ENCODE peak calls at places on chromosomes 13 and 19, in ten cellular contexts. One of them, this sample, is unnamed.

GRCh38 chr13:43573361-43573740 is 213.4 kb downstream of the ENOX1 start:
- DNase-seq in neural crest cell: no peak
- DNase-seq in WTC11: no peak
- DNase-seq in epithelial cell of esophagus: peak
- DNase-seq in tibial artery: no peak
- DNase-seq in pancreas: no peak
- DNase-seq in SK-N-SH: no peak
- DNase-seq in GM20000: no peak
- DNase-seq in Calu3: peak
- DNase-seq in GM13977: no peak
- DNase-seq in this sample: no peak

GRCh38 chr19:5149508-5149907 is 180.6 kb downstream of the KDM4B start:
- DNase-seq in neural crest cell: no peak
- DNase-seq in WTC11: no peak
- DNase-seq in epithelial cell of esophagus: no peak
- DNase-seq in tibial artery: no peak
- DNase-seq in pancreas: no peak
- DNase-seq in SK-N-SH: no peak
- DNase-seq in GM20000: no peak
- DNase-seq in Calu3: no peak
- DNase-seq in GM13977: no peak
- DNase-seq in this sample: no peak

GRCh38 chr13:23953860-23954512 is 56.7 kb upstream of the C1QTNF9B start:
- DNase-seq in neural crest cell: no peak
- DNase-seq in WTC11: no peak
- DNase-seq in epithelial cell of esophagus: no peak
- DNase-seq in tibial artery: no peak
- DNase-seq in pancreas: no peak
- DNase-seq in SK-N-SH: no peak
- DNase-seq in GM20000: no peak
- DNase-seq in Calu3: no peak
- DNase-seq in GM13977: no peak
- DNase-seq in this sample: no peak

GRCh38 chr13:46866150-46866549 is 30.7 kb downstream of the HTR2A start:
- DNase-seq in neural crest cell: peak
- DNase-seq in WTC11: peak
- DNase-seq in epithelial cell of esophagus: peak
- DNase-seq in tibial artery: peak
- DNase-seq in pancreas: no peak
- DNase-seq in SK-N-SH: peak
- DNase-seq in GM20000: peak
- DNase-seq in Calu3: peak
- DNase-seq in GM13977: no peak
- DNase-seq in this sample: no peak

GRCh38 chr19:5073153-5073844 is 104.4 kb downstream of the KDM4B start:
- DNase-seq in neural crest cell: no peak
- DNase-seq in WTC11: no peak
- DNase-seq in epithelial cell of esophagus: no peak
- DNase-seq in tibial artery: no peak
- DNase-seq in pancreas: no peak
- DNase-seq in SK-N-SH: no peak
- DNase-seq in GM20000: no peak
- DNase-seq in Calu3: no peak
- DNase-seq in GM13977: no peak
- DNase-seq in this sample: no peak

GRCh38 chr19:15251749-15252397 is 19.6 kb upstream of the EPHX3 start:
- DNase-seq in neural crest cell: peak
- DNase-seq in WTC11: peak
- DNase-seq in epithelial cell of esophagus: peak
- DNase-seq in tibial artery: peak
- DNase-seq in pancreas: peak
- DNase-seq in SK-N-SH: peak
- DNase-seq in GM20000: no peak
- DNase-seq in Calu3: peak
- DNase-seq in GM13977: no peak
- DNase-seq in this sample: no peak

GRCh38 chr19:36685835-36686234 is 1.6 kb upstream of the ZNF567 start:
- DNase-seq in neural crest cell: no peak
- DNase-seq in WTC11: no peak
- DNase-seq in epithelial cell of esophagus: no peak
- DNase-seq in tibial artery: no peak
- DNase-seq in pancreas: no peak
- DNase-seq in SK-N-SH: no peak
- DNase-seq in GM20000: no peak
- DNase-seq in Calu3: no peak
- DNase-seq in GM13977: no peak
- DNase-seq in this sample: no peak

GRCh38 chr13:74290324-74290773 is 156.1 kb upstream of the KLF12 start:
- DNase-seq in neural crest cell: peak
- DNase-seq in WTC11: peak
- DNase-seq in epithelial cell of esophagus: peak
- DNase-seq in tibial artery: no peak
- DNase-seq in pancreas: peak
- DNase-seq in SK-N-SH: peak
- DNase-seq in GM20000: peak
- DNase-seq in Calu3: no peak
- DNase-seq in GM13977: peak
- DNase-seq in this sample: peak

GRCh38 chr19:12482505-12482886 is 2.1 kb downstream of the ZNF709 start:
- DNase-seq in neural crest cell: no peak
- DNase-seq in WTC11: no peak
- DNase-seq in epithelial cell of esophagus: no peak
- DNase-seq in tibial artery: no peak
- DNase-seq in pancreas: no peak
- DNase-seq in SK-N-SH: no peak
- DNase-seq in GM20000: no peak
- DNase-seq in Calu3: no peak
- DNase-seq in GM13977: no peak
- DNase-seq in this sample: no peak

GRCh38 chr19:4430760-4431159 is 26.8 kb downstream of the UBXN6 start:
- DNase-seq in neural crest cell: no peak
- DNase-seq in WTC11: no peak
- DNase-seq in epithelial cell of esophagus: no peak
- DNase-seq in tibial artery: no peak
- DNase-seq in pancreas: no peak
- DNase-seq in SK-N-SH: no peak
- DNase-seq in GM20000: peak
- DNase-seq in Calu3: no peak
- DNase-seq in GM13977: peak
- DNase-seq in this sample: no peak

GRCh38 chr13:109136873-109137272 is 507.5 kb downstream of the MYO16 start:
- DNase-seq in neural crest cell: no peak
- DNase-seq in WTC11: no peak
- DNase-seq in epithelial cell of esophagus: no peak
- DNase-seq in tibial artery: no peak
- DNase-seq in pancreas: no peak
- DNase-seq in SK-N-SH: no peak
- DNase-seq in GM20000: no peak
- DNase-seq in Calu3: no peak
- DNase-seq in GM13977: no peak
- DNase-seq in this sample: no peak

GRCh38 chr19:35513231-35513974 is at the start of gene DMKN:
- DNase-seq in neural crest cell: no peak
- DNase-seq in WTC11: no peak
- DNase-seq in epithelial cell of esophagus: peak
- DNase-seq in tibial artery: no peak
- DNase-seq in pancreas: no peak
- DNase-seq in SK-N-SH: no peak
- DNase-seq in GM20000: no peak
- DNase-seq in Calu3: peak
- DNase-seq in GM13977: no peak
- DNase-seq in this sample: no peak

GRCh38 chr19:57664269-57665127 is 4.2 kb upstream of the ZSCAN4 start:
- DNase-seq in neural crest cell: peak
- DNase-seq in WTC11: peak
- DNase-seq in epithelial cell of esophagus: peak
- DNase-seq in tibial artery: no peak
- DNase-seq in pancreas: peak
- DNase-seq in SK-N-SH: peak
- DNase-seq in GM20000: peak
- DNase-seq in Calu3: peak
- DNase-seq in GM13977: peak
- DNase-seq in this sample: peak

GRCh38 chr19:49936549-49936948 is 7.2 kb upstream of the NUP62 start:
- DNase-seq in neural crest cell: no peak
- DNase-seq in WTC11: no peak
- DNase-seq in epithelial cell of esophagus: no peak
- DNase-seq in tibial artery: no peak
- DNase-seq in pancreas: no peak
- DNase-seq in SK-N-SH: no peak
- DNase-seq in GM20000: no peak
- DNase-seq in Calu3: no peak
- DNase-seq in GM13977: no peak
- DNase-seq in this sample: no peak

GRCh38 chr19:49938662-49939061 is 9.4 kb upstream of the NUP62 start:
- DNase-seq in neural crest cell: no peak
- DNase-seq in WTC11: no peak
- DNase-seq in epithelial cell of esophagus: no peak
- DNase-seq in tibial artery: no peak
- DNase-seq in pancreas: no peak
- DNase-seq in SK-N-SH: no peak
- DNase-seq in GM20000: no peak
- DNase-seq in Calu3: no peak
- DNase-seq in GM13977: no peak
- DNase-seq in this sample: no peak

GRCh38 chr19:49940482-49940791 is 11.1 kb upstream of the NUP62 start:
- DNase-seq in neural crest cell: no peak
- DNase-seq in WTC11: no peak
- DNase-seq in epithelial cell of esophagus: no peak
- DNase-seq in tibial artery: no peak
- DNase-seq in pancreas: no peak
- DNase-seq in SK-N-SH: no peak
- DNase-seq in GM20000: no peak
- DNase-seq in Calu3: no peak
- DNase-seq in GM13977: no peak
- DNase-seq in this sample: no peak

DNA sequence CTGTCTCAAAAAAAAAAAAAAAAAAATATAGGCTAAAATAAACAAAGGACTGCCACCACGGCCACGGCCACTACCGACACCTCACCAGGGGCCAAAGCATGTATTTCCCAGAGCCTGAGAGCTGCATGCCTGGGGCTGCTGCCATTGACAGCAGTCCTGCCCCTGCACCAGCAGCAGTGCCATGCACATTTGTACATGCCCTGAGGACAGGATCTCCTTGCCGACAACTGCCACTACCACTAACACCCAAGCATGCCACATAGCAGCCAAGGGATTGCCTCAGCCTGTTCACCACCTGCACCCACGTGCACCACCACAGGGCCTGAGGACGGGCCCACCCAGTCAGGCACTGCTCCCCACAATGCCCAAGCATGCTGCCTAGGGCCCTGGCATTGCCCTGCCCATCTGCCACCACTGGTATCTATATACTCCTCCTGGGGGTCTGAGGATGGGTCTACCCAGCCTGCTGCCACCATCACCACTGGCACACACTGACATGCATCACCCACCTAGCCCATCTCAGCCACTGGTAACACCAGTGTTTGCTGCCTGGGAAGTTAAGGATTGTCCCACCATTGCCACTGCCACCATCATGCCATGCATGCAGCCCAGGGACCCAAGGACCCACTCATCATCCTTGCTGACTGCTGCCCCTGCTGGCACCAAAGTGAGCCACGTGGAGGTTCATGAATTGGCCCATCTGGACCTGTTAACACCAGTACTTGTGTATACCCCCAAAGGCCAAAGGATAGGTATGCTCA is 10.6 kb upstream of the NUP62 start:
- DNase-seq in neural crest cell: no peak
- DNase-seq in WTC11: no peak
- DNase-seq in epithelial cell of esophagus: no peak
- DNase-seq in tibial artery: no peak
- DNase-seq in pancreas: no peak
- DNase-seq in SK-N-SH: no peak
- DNase-seq in GM20000: no peak
- DNase-seq in Calu3: peak
- DNase-seq in GM13977: no peak
- DNase-seq in this sample: no peak
- TF ChIP-seq CTCF in neural crest cell: no peak
- TF ChIP-seq CTCF in WTC11: no peak
- TF ChIP-seq CTCF in epithelial cell of esophagus: no peak
- TF ChIP-seq CTCF in tibial artery: no peak
- TF ChIP-seq CTCF in pancreas: no peak
- TF ChIP-seq CTCF in SK-N-SH: peak
- TF ChIP-seq CTCF in GM20000: no peak
- TF ChIP-seq CTCF in Calu3: peak
- TF ChIP-seq CTCF in GM13977: no peak
- TF ChIP-seq CTCF in this sample: no peak

GRCh38 chr19:33236696-33237390 is 11.2 kb upstream of the SLC7A10 start:
- DNase-seq in neural crest cell: no peak
- DNase-seq in WTC11: no peak
- DNase-seq in epithelial cell of esophagus: no peak
- DNase-seq in tibial artery: no peak
- DNase-seq in pancreas: no peak
- DNase-seq in SK-N-SH: peak
- DNase-seq in GM20000: no peak
- DNase-seq in Calu3: no peak
- DNase-seq in GM13977: no peak
- DNase-seq in this sample: no peak
- TF ChIP-seq CTCF in neural crest cell: no peak
- TF ChIP-seq CTCF in WTC11: no peak
- TF ChIP-seq CTCF in epithelial cell of esophagus: no peak
- TF ChIP-seq CTCF in tibial artery: no peak
- TF ChIP-seq CTCF in pancreas: no peak
- TF ChIP-seq CTCF in SK-N-SH: no peak
- TF ChIP-seq CTCF in GM20000: no peak
- TF ChIP-seq CTCF in Calu3: no peak
- TF ChIP-seq CTCF in GM13977: no peak
- TF ChIP-seq CTCF in this sample: no peak

GRCh38 chr13:39783051-39783450 is 127.6 kb downstream of the COG6 start:
- DNase-seq in neural crest cell: no peak
- DNase-seq in WTC11: no peak
- DNase-seq in epithelial cell of esophagus: peak
- DNase-seq in tibial artery: no peak
- DNase-seq in pancreas: no peak
- DNase-seq in SK-N-SH: no peak
- DNase-seq in GM20000: no peak
- DNase-seq in Calu3: no peak
- DNase-seq in GM13977: no peak
- DNase-seq in this sample: no peak
- TF ChIP-seq CTCF in neural crest cell: no peak
- TF ChIP-seq CTCF in WTC11: no peak
- TF ChIP-seq CTCF in epithelial cell of esophagus: peak
- TF ChIP-seq CTCF in tibial artery: no peak
- TF ChIP-seq CTCF in pancreas: no peak
- TF ChIP-seq CTCF in SK-N-SH: peak
- TF ChIP-seq CTCF in GM20000: no peak
- TF ChIP-seq CTCF in Calu3: no peak
- TF ChIP-seq CTCF in GM13977: no peak
- TF ChIP-seq CTCF in this sample: no peak

DNA sequence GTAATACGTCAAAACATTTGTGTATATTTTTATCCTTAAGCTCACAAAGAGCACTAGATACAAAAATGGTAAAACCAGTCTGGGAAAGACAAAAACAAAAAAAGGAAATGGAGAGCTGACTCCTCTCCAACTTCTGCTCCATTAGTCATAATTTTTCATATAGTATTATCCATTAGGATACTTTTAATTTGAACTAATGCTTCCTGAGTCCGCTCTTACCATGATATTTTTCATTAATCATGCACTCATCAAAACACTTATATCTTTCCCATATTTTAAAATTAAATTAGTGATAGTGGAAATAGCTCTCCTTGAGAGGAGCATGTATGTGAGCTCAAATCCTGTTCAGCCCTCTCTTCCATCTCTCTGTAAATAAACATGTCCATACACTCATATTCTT is 1093.0 kb upstream of the MIR17HG start:
- DNase-seq in neural crest cell: no peak
- DNase-seq in WTC11: no peak
- DNase-seq in epithelial cell of esophagus: no peak
- DNase-seq in tibial artery: no peak
- DNase-seq in pancreas: no peak
- DNase-seq in SK-N-SH: no peak
- DNase-seq in GM20000: no peak
- DNase-seq in Calu3: no peak
- DNase-seq in GM13977: no peak
- DNase-seq in this sample: no peak
- TF ChIP-seq CTCF in neural crest cell: no peak
- TF ChIP-seq CTCF in WTC11: no peak
- TF ChIP-seq CTCF in epithelial cell of esophagus: no peak
- TF ChIP-seq CTCF in tibial artery: no peak
- TF ChIP-seq CTCF in pancreas: no peak
- TF ChIP-seq CTCF in SK-N-SH: no peak
- TF ChIP-seq CTCF in GM20000: no peak
- TF ChIP-seq CTCF in Calu3: no peak
- TF ChIP-seq CTCF in GM13977: no peak
- TF ChIP-seq CTCF in this sample: no peak